ENCODE peak calls at places on chromosome 12, in nine cellular contexts. Q is T-helper 17 cell; U is CD8-positive, alpha-beta memory T cell; S is KG1; M is GM23248; O is stimulated activated CD4-positive, alpha-beta T cell treated with anti-CD3 and anti-CD28 coated beads, Interleukin-15, amount 100 ng/mL, for 1 hour; P is right cardiac atrium; Y is cardiac fibroblast; I is NT2/D1. N is an unnamed sample.

GRCh38 chr12:89245090-89245489 is 107.2 kb downstream of the DUSP6 start:
- DNase-seq in U (peak), O (no peak), P (no peak), M (peak), Y (peak), Q (no peak), I (peak), S (peak), N (no peak)

GRCh38 chr12:103841690-103842584 is 903 bp upstream of the NT5DC3 start:
- DNase-seq in M (peak), O (no peak), P (peak), S (no peak), U (peak), Q (peak), I (no peak), Y (peak), N (peak)

GRCh38 chr12:68977909-68978610 is 45.1 kb upstream of the CPM start:
- DNase-seq in U (no peak), Y (no peak), M (no peak), P (no peak), S (peak), Q (no peak), I (no peak), O (no peak), N (peak)

GRCh38 chr12:126874427-126875026 is 1392.4 kb upstream of the TMEM132C start:
- DNase-seq in O (peak), U (peak), M (peak), Y (peak), P (peak), Q (peak), S (peak), I (peak), N (peak)

GRCh38 chr12:96212456-96213375 is 18.5 kb downstream of the ELK3 start:
- DNase-seq in Y (no peak), Q (no peak), S (no peak), U (no peak), P (no peak), I (no peak), O (no peak), M (no peak), N (no peak)

GRCh38 chr12:61563640-61564039 is 696.6 kb upstream of the USP15 start:
- DNase-seq in U (no peak), M (no peak), Q (no peak), O (no peak), I (no peak), S (no peak), P (no peak), Y (no peak), N (no peak)

GRCh38 chr12:46752396-46752795 is 73.4 kb downstream of the SLC38A4 start:
- DNase-seq in O (no peak), Y (no peak), M (no peak), I (no peak), Q (no peak), P (no peak), S (no peak), U (no peak), N (no peak)

GRCh38 chr12:1812650-1813302 is 7.6 kb upstream of the LRTM2 start:
- DNase-seq in M (peak), U (no peak), Y (peak), S (peak), O (no peak), P (no peak), Q (no peak), I (no peak), N (no peak)

GRCh38 chr12:56469007-56469930 is 891 bp downstream of the SPRYD4 start:
- DNase-seq in P (peak), Q (no peak), Y (no peak), M (peak), S (no peak), O (no peak), I (no peak), U (no peak), N (no peak)

GRCh38 chr12:124588689-124589318 is 21.4 kb upstream of the NCOR2 start:
- DNase-seq in Q (no peak), M (peak), O (no peak), P (peak), S (no peak), U (no peak), I (no peak), Y (peak), N (no peak)

GRCh38 chr12:88471641-88472040 is 108.6 kb downstream of the KITLG start:
- DNase-seq in U (no peak), M (peak), Y (peak), Q (no peak), P (no peak), O (no peak), S (no peak), I (peak), N (no peak)

GRCh38 chr12:102961488-102961801 is 4.0 kb downstream of the ASCL1 start:
- DNase-seq in Q (no peak), Y (no peak), P (no peak), S (no peak), U (no peak), O (no peak), M (no peak), I (no peak), N (no peak)

GRCh38 chr12:113996026-113996425 is 29.9 kb upstream of the RBM19 start:
- DNase-seq in M (no peak), P (no peak), I (peak), S (no peak), Q (no peak), O (no peak), Y (no peak), U (no peak), N (no peak)

GRCh38 chr12:112539221-112539620 is 120.5 kb downstream of the PTPN11 start:
- DNase-seq in O (no peak), P (no peak), Y (no peak), Q (no peak), I (no peak), S (no peak), U (no peak), M (no peak), N (no peak)

GRCh38 chr12:124792961-124793441 is 70.7 kb downstream of the SCARB1 start:
- DNase-seq in Q (no peak), P (no peak), I (no peak), Y (no peak), O (no peak), S (no peak), U (no peak), M (no peak), N (no peak)

GRCh38 chr12:24379493-24379892 is 430.0 kb upstream of the SOX5 start:
- DNase-seq in P (no peak), I (no peak), M (no peak), U (no peak), Y (no peak), Q (no peak), O (no peak), S (no peak), N (no peak)